ENCODE peak calls at places on chromosomes 7 and 10, in five cellular contexts. M is heart left ventricle; W is IMR-90; L is CD4-positive, alpha-beta T cell; S is cardiac muscle cell. V is an unnamed sample.

GRCh38 chr7:32761451-32762320 is 129.9 kb downstream of the KBTBD2 start:
- DNase-seq in S (no peak), W (no peak), M (no peak), L (no peak), V (no peak)

GRCh38 chr7:51288896-51289607 is 27.6 kb downstream of the COBL start:
- DNase-seq in M (no peak), S (no peak), W (no peak), L (no peak), V (no peak)

GRCh38 chr7:155214328-155214986 is 83.2 kb upstream of the INSIG1 start:
- DNase-seq in M (no peak), S (no peak), W (no peak), L (no peak), V (no peak)

GRCh38 chr10:110348351-110348750 is 43.6 kb upstream of the SMNDC1 start:
- DNase-seq in S (no peak), W (no peak), M (no peak), L (no peak), V (no peak)

GRCh38 chr7:94301024-94301588 is 93.6 kb upstream of the COL1A2 start:
- DNase-seq in M (peak; percentile 83), L (no peak), W (peak; percentile 98), S (peak; percentile 56), V (peak; percentile 32)

GRCh38 chr7:75937958-75938786 is 23.2 kb downstream of the POR start:
- DNase-seq in W (peak; percentile 96), L (no peak), S (no peak), M (peak; percentile 84), V (peak; percentile 48)

GRCh38 chr10:31158000-31158658 is 126.5 kb upstream of the ZNF438 start:
- DNase-seq in L (no peak), M (no peak), S (no peak), W (peak; percentile 81), V (no peak)

GRCh38 chr10:100998183-100998990 is 1.2 kb upstream of the LZTS2 start:
- DNase-seq in S (peak; percentile 89), M (peak; percentile 94), L (peak; percentile 45), W (peak; percentile 81), V (peak; percentile 78)

GRCh38 chr10:124020871-124021823 is 72.3 kb downstream of the CHST15 start:
- DNase-seq in M (peak; percentile 6), W (no peak), L (no peak), S (no peak), V (no peak)

GRCh38 chr7:110962374-110962773 is 128.6 kb upstream of the LRRN3 start:
- DNase-seq in M (peak; percentile 27), S (no peak), W (no peak), L (no peak), V (no peak)

DNA sequence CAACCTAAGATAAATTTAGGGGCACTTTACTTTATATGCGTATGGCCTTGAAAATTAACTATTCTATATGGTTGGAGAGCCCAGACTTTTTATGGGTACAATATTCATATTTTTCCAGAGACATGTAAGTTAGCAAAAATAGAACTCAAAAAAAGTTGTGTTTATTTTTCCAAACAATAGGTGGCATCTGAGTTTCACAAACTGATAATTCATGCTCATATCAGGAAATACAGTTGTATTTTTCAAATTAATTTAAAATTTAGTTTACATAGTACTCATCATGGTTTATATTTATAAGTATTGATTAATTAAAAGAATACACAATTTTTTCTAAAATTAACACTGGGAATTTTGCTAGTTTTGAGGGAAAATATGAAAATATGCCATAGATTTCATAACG is 34.6 kb downstream of the ANKRD7 start:
- DNase-seq in L (no peak), W (no peak), M (no peak), S (no peak), V (no peak)
- TF ChIP-seq CTCF in L (no peak), W (no peak), M (peak; percentile 10), S (no peak), V (no peak)

DNA sequence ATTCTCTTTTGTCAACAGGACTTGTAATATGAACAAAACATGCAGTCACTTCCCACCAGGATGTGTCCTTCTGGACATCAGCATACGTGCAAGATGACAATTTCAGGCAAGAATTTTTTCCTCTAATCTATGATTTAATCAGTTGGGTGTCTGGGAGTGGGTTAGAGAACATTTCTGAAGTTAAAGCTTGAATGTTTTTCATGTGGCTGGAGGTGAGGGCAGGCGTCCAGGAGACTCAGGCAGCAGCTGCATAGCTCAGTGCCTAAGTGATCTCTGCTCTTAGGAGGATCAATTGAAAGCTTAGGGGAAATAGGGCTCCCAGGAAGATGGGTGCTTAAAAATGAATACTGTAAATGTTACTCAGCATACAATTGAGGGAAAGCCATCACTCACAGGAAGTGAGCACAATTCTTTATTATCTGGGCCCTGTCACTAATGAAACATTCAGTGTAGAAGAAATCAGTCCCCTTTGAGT is 457.6 kb upstream of the KLF6 start:
- DNase-seq in L (no peak), S (peak; percentile 11), M (no peak), W (peak; percentile 92), V (no peak)
- H3K27ac ChIP-seq in L (no peak overlapping the region), S (peak overlapping the region; percentile 79), M (peak overlapping the region; percentile 96), W (peak overlapping the region; percentile 16), V (peak overlapping the region; percentile 90)

GRCh38 chr10:120587061-120587460 is 130.0 kb downstream of the PLPP4 start:
- DNase-seq in M (no peak), W (no peak), L (no peak), S (no peak), V (no peak)
- H3K9me3 ChIP-seq in M (no peaks in the 10 kb centered on the region), W (peaks cover 24% of the 10 kb centered on the region), L (no peaks in the 10 kb centered on the region), S (no peaks in the 10 kb centered on the region), V (no peaks in the 10 kb centered on the region)

GRCh38 chr7:150949971-150950491 is 28.1 kb downstream of the KCNH2 start:
- DNase-seq in W (no peak), L (no peak), M (peak; percentile 19), S (no peak), V (no peak)
- TF ChIP-seq CTCF in W (no peak), L (no peak), M (no peak), S (no peak), V (no peak)

DNA sequence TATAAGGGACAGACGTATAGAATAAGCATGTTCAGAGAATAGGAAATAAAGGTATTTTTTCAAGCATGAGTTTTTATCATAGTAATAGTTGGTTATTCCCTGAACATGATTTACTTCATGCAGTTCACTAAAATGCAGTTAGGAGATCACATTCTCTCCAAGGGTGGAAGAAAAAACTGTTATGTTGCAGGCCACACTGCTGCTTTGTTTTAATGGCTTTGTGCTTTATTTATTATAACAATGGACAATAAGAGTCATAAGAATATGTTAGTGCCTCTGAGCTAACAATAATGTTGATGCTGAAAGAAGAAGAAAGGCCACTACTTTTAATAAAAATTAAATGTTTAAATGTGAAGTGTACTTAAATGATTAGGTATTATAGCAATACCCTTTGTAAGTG is 78.5 kb upstream of the GATAD1 start:
- DNase-seq in M (no peak), S (no peak), L (no peak), W (no peak), V (no peak)
- H3K27ac ChIP-seq in M (no peak overlapping the region), S (no peak overlapping the region), L (no peak overlapping the region), W (no peak overlapping the region), V (no peak overlapping the region)

DNA sequence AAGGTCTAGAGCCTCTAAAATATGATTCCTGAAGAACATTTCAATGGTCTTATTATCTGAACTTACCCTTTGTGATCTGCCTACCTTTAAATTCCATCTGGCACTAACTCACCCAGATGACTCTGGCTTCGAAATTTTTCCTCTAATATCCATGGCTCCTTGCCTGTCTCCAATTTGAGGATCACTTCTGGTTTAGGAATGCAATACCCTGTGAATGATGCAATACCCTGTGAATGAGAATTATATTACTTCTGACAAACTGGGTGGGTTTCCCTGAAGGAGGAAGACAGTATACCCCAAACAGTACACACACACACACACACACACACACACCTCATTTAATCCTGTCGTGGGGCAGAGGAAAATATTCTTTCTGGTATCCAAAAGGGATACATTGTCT is 115.3 kb downstream of the ZNF33B start:
- DNase-seq in W (no peak), M (no peak), S (no peak), L (no peak), V (no peak)
- H3K9me3 ChIP-seq in W (peaks cover 43% of the 10 kb centered on the region), M (peaks cover 92% of the 10 kb centered on the region), S (peaks cover 3% of the 10 kb centered on the region), L (peaks cover 76% of the 10 kb centered on the region), V (peaks cover 41% of the 10 kb centered on the region)

DNA sequence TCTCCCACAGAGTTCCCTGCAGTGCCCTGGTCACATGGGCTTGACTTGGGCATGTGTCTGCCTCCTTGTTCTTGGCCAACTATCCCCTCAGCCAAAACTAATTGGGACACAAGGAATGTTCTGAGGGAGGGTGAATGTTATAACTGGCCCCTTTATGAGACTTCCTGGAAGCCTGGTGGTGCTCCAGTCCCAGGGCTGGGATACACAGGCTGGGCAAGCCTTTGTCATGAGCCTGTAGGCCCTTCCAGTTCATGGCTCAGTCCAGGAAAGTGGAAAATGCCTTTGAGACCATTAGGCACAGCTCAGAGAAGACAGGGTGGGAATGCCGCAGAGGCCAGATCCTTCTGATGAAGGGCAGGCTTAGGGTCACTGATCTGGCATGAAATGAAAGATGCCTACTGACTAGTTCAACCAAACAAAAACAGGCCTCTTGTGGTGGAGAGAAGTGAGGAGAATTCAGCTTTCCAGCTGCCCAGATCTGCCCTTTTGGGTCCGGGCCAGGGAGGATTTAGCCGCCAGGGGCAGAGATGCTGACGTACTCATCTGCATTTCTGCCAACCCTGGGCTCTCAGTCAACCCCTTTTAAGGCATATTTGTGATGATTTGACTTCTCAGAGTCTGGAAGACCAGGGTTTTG is 961.5 kb downstream of the KCNMA1 start:
- DNase-seq in S (no peak), W (no peak), M (peak; percentile 61), L (no peak), V (no peak)
- TF ChIP-seq CTCF in S (no peak), W (no peak), M (no peak), L (no peak), V (no peak)

GRCh38 chr7:30525409-30525808 is 20.8 kb upstream of the GGCT start:
- DNase-seq in L (no peak), M (no peak), W (no peak), S (no peak), V (no peak)

GRCh38 chr7:30522163-30522562 is 17.5 kb upstream of the GGCT start:
- DNase-seq in L (no peak), W (no peak), M (no peak), S (no peak), V (no peak)

GRCh38 chr7:30523466-30523865 is 18.8 kb upstream of the GGCT start:
- DNase-seq in L (no peak), S (no peak), M (no peak), W (no peak), V (no peak)

GRCh38 chr7:30526163-30526562 is 21.5 kb upstream of the GGCT start:
- DNase-seq in M (no peak), L (no peak), S (no peak), W (no peak), V (no peak)

DNA sequence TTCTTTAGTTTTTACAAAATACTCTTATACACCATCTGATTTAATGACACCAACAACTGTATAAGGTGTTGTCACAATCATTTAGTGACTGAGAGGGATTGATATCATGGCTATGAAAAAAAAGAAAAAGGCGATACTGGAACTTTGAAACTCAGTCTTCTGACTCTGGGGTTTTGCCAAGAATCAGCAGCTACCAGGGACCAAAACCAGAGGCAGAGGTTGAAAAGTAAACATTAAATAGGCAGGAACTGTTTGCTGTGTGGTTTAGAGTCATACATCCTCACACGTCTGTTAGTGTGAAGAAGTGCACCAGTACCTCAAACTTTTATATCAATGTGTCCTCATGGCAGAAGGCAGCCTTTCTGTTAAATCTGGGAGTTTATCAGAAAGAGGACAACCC is 19.9 kb upstream of the GGCT start:
- DNase-seq in W (no peak), M (no peak), S (no peak), L (no peak), V (no peak)
- H3K27ac ChIP-seq in W (no peak overlapping the region), M (no peak overlapping the region), S (no peak overlapping the region), L (no peak overlapping the region), V (no peak overlapping the region)